ENCODE peak calls at places on chromosomes 11 and 22, in six cellular contexts. R is CD8-positive, alpha-beta T cell; F is OCI-LY7; X is right lobe of liver; U is RWPE1; E is WERI-Rb-1. M is an unnamed sample.

GRCh38 chr11:18010977-18011586 is 1.8 kb downstream of the SERGEF start:
- DNase-seq in X (no peak), R (no peak), F (no peak), U (no peak), E (peak), M (no peak)

GRCh38 chr11:69580529-69580928 is 60.4 kb upstream of the CCND1 start:
- DNase-seq in R (no peak), U (no peak), F (no peak), X (no peak), E (no peak), M (no peak)

GRCh38 chr11:46183819-46184218 is 62.6 kb upstream of the PHF21A start:
- DNase-seq in X (no peak), U (peak), F (no peak), R (no peak), E (no peak), M (no peak)

GRCh38 chr11:94544832-94545640 is 1.3 kb downstream of the FUT4 start:
- DNase-seq in X (peak), F (no peak), E (no peak), U (no peak), R (no peak), M (no peak)

GRCh38 chr11:107006076-107006833 is 12.0 kb downstream of the GUCY1A2 start:
- DNase-seq in U (no peak), E (no peak), R (no peak), F (no peak), X (no peak), M (no peak)

GRCh38 chr11:86069408-86070086 is 663 bp upstream of the PICALM start:
- DNase-seq in U (peak), R (no peak), F (peak), E (peak), X (no peak), M (peak)

GRCh38 chr11:9604134-9604533 is 30.7 kb downstream of the WEE1 start:
- DNase-seq in R (no peak), F (no peak), E (no peak), U (no peak), X (no peak), M (no peak)

GRCh38 chr11:36454991-36455611 is 55.0 kb downstream of the TRAF6 start:
- DNase-seq in U (no peak), R (no peak), E (no peak), F (no peak), X (no peak), M (no peak)

GRCh38 chr22:26536056-26536761 is 23.9 kb upstream of the TFIP11 start:
- DNase-seq in U (no peak), X (no peak), F (peak), R (no peak), E (no peak), M (no peak)

GRCh38 chr11:82105331-82105992 is 628.2 kb downstream of the FAM181B start:
- DNase-seq in R (no peak), E (no peak), X (no peak), U (no peak), F (no peak), M (no peak)

GRCh38 chr11:130785376-130786110 is 130.7 kb downstream of the SNX19 start:
- DNase-seq in R (no peak), X (no peak), U (peak), F (peak), E (no peak), M (no peak)

GRCh38 chr11:45665206-45665932 is at the start of gene CHST1:
- DNase-seq in F (no peak), R (no peak), U (no peak), X (peak), E (peak), M (no peak)

GRCh38 chr22:37089451-37089850 is 20.1 kb downstream of the TMPRSS6 start:
- DNase-seq in U (no peak), E (no peak), R (no peak), X (no peak), F (no peak), M (no peak)

GRCh38 chr11:124725719-124726105 is 14.0 kb upstream of the NRGN start:
- DNase-seq in E (no peak), U (no peak), R (no peak), F (no peak), X (no peak), M (no peak)

GRCh38 chr22:44697423-44698179 is 4.4 kb upstream of the PRR5 start:
- DNase-seq in E (peak), F (peak), U (peak), R (peak), X (peak), M (peak)

GRCh38 chr22:31104869-31105268 is 2.5 kb downstream of the SELENOM start:
- DNase-seq in R (no peak), E (no peak), U (no peak), F (no peak), X (no peak), M (no peak)

GRCh38 chr22:36332623-36333331 is 55.0 kb downstream of the MYH9 start:
- DNase-seq in F (peak), X (no peak), E (no peak), U (peak), R (no peak), M (peak)

GRCh38 chr11:6315811-6316425 is 4.4 kb downstream of the CAVIN3 start:
- DNase-seq in E (peak), R (peak), X (peak), U (peak), F (peak), M (peak)

GRCh38 chr11:35245786-35246185 is 106.8 kb downstream of the CD44 start:
- DNase-seq in E (no peak), U (no peak), X (no peak), R (no peak), F (no peak), M (no peak)

GRCh38 chr11:76654310-76654851 is 16.2 kb downstream of the LRRC32 start:
- DNase-seq in X (no peak), U (no peak), E (no peak), R (no peak), F (no peak), M (no peak)

GRCh38 chr11:119479685-119480275 is 56.8 kb upstream of the THY1 start:
- DNase-seq in X (no peak), U (no peak), F (peak), R (no peak), E (no peak), M (no peak)

GRCh38 chr22:36506637-36507517 is at the start of gene FOXRED2:
- DNase-seq in U (peak), F (peak), R (peak), E (peak), X (peak), M (peak)

GRCh38 chr11:24760681-24761080 is 263.8 kb downstream of the LUZP2 start:
- DNase-seq in X (no peak), F (no peak), R (no peak), U (no peak), E (no peak), M (no peak)

GRCh38 chr22:27089303-27089702 is 431.9 kb downstream of the MIAT start:
- DNase-seq in E (no peak), R (no peak), X (no peak), F (no peak), U (no peak), M (no peak)

GRCh38 chr22:38398609-38399401 is 56.2 kb downstream of the KCNJ4 start:
- DNase-seq in X (peak), F (peak), U (peak), R (peak), E (peak), M (peak)

GRCh38 chr22:29268511-29269229 is 602 bp downstream of the EWSR1 start:
- DNase-seq in E (peak), X (peak), U (peak), F (peak), R (peak), M (peak)

GRCh38 chr11:35566161-35566560 is 40.7 kb upstream of the PAMR1 start:
- DNase-seq in F (no peak), X (no peak), R (no peak), E (no peak), U (no peak), M (no peak)

GRCh38 chr11:623999-624704 is 603 bp downstream of the CDHR5 start:
- DNase-seq in U (peak), X (peak), F (no peak), R (no peak), E (peak), M (no peak)

GRCh38 chr22:17842386-17842785 is 68.1 kb upstream of the BID start:
- DNase-seq in U (no peak), F (no peak), X (peak), R (peak), E (no peak), M (peak)

GRCh38 chr11:107858217-107859070 is at the start of gene SLC35F2:
- DNase-seq in R (peak), U (peak), E (peak), F (peak), X (peak), M (peak)

GRCh38 chr22:37056246-37056645 is 4.7 kb downstream of the KCTD17 start:
- DNase-seq in U (no peak), X (no peak), E (no peak), F (no peak), R (no peak), M (no peak)

GRCh38 chr22:39215430-39216142 is 29.2 kb downstream of the PDGFB start:
- DNase-seq in F (peak), R (no peak), U (no peak), E (peak), X (no peak), M (no peak)

GRCh38 chr22:42365337-42365865 is 66.8 kb downstream of the NFAM1 start:
- DNase-seq in F (no peak), R (no peak), X (no peak), U (no peak), E (no peak), M (no peak)

GRCh38 chr22:42365942-42366660 is 66.1 kb downstream of the NFAM1 start:
- DNase-seq in X (no peak), R (no peak), U (no peak), F (no peak), E (no peak), M (no peak)

GRCh38 chr22:42364641-42365336 is 67.4 kb downstream of the NFAM1 start:
- DNase-seq in E (no peak), R (no peak), F (no peak), U (no peak), X (no peak), M (no peak)

GRCh38 chr22:42361523-42361922 is 70.7 kb downstream of the NFAM1 start:
- DNase-seq in R (no peak), U (no peak), E (no peak), F (no peak), X (no peak), M (no peak)

DNA sequence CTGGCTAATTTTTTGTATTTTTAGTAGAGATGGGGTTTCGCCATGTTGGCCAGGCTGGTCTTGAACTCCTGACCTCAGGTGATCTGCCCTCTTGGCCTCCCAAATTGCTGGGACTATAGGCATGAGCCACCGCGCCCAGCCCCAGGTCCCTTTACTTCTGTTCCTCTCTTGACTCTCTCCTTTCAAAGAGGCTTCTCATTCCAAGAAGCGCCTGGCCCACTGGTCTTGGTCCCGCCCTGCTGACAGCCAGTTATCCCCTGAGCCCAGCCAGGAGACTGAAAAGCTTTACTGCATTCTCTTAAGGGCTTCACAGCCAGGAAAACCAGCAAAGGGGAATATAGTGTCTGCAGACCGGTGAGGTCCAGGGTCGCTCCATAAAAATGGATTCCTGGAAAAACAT is 68.4 kb downstream of the NFAM1 start:
- DNase-seq in U (no peak), E (no peak), X (no peak), F (no peak), R (no peak), M (no peak)
- TF ChIP-seq CTCF in U (no peak), E (no peak), X (no peak), F (no peak), R (no peak), M (no peak)

DNA sequence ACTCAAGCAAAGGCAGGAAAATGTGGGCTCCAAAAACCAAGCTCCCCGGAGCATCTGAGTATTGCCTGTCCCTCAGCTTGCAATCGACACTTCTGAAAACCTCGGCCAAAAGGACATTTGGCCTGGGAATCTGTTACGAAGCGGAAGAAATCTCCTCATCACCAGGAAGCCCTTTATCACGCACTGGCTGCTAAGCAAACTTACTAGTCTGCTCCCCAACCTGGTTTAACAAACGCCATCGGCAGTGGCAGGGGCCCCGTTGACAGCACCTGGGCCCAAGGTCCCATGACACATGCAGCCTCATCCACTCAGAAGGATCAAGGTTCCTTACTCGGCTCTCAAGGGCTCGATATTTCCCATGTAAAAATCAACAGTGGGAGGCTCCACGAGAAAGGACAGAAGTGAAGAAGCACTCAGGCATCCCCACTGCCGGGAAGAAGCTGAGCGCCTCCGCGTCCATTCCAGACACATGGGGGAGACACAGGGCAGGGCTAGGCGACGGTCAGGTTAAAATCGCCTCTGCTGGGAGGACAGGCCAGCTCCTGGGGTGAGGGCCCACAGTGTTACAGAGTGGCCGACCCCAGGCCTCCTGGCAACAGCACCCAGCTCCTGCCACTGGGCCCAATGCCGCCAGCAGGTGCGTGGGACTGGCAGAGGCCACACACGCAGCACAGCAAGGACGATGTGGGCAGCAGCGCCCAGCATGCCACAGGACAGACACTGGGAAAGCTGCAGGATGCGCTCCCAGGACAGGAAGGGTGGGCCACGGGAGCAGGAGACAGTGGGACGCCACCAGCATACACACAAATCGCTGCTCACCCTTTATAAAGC is 27.1 kb downstream of the BRD1 start:
- DNase-seq in R (no peak), X (no peak), U (no peak), F (no peak), E (no peak), M (no peak)
- TF ChIP-seq CTCF in R (no peak), X (no peak), U (no peak), F (no peak), E (no peak), M (no peak)

DNA sequence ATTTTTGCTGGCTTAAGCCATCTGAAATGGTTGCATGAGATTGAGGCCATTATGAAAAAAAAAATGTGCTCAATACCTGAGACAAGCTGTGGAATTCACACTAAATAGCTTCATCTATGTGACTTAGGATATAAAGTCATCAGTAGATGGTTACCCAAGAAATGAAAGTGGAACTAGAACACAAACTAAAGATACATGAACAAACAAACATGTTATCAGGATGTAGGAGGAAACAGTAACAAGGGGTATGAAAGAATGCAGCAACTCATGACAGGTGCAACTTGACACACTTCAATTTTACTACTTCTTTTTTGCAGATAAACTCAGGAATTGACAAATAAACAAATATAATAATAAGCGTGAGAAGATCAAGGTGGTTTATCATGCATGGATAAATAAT is 155.0 kb downstream of the WT1 start:
- DNase-seq in E (no peak), U (no peak), X (no peak), F (no peak), R (no peak), M (no peak)
- TF ChIP-seq CTCF in E (no peak), U (no peak), X (no peak), F (no peak), R (no peak), M (no peak)

GRCh38 chr11:126132319-126132718 is 69.7 kb upstream of the CDON start:
- DNase-seq in F (no peak), R (no peak), E (no peak), U (peak), X (no peak), M (no peak)
- TF ChIP-seq CTCF in F (no peak), R (no peak), E (no peak), U (no peak), X (no peak), M (no peak)

DNA sequence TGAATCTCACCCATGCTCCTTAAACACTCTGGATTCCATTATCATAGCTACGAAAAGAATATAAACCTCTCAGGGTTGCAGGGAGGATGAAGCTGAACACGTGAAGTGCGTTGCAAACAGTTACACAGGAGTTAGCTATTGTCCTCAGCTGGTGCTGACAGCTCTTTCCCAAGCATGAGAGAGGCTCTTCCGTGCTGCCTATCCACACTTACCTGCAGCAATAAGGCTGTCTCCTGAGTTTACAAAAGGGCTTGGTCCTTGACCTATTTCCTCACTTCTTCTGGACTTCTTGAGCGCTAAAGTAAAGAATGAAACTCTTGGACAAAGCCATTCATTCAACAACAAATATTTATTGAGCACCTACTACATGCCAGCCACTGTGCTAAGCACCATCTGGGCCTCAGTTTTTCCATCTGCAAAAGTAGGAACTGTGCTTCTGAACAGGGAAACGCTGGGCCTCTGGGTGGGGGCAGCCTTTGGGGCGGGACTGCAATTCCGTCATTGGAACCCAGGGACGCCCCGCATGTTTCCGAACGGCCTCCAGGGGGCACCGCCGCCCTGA is 749 bp upstream of the ARL2 start:
- DNase-seq in E (peak), F (no peak), X (peak), U (peak), R (peak), M (peak)
- TF ChIP-seq CTCF in E (peak), F (peak), X (no peak), U (no peak), R (peak), M (peak)

GRCh38 chr11:116895053-116895757 is 57.8 kb upstream of the APOA1 start:
- DNase-seq in U (no peak), E (peak), F (no peak), X (no peak), R (no peak), M (peak)
- TF ChIP-seq CTCF in U (no peak), E (peak), F (peak), X (no peak), R (no peak), M (peak)